ENCODE peak calls at places on chromosomes 2 and 18, in five cellular contexts. E is right lobe of liver, L is left ventricle myocardium inferior, P is NAMALWA, R is T-helper 9 cell. D is an unnamed sample.

GRCh38 chr2:44930274-44930826 is 11.2 kb upstream of the SIX3 start:
- DNase-seq in E (no peak), L (no peak), P (no peak), R (no peak), D (no peak)

GRCh38 chr18:49021433-49022129 is 70.8 kb upstream of the SMAD7 start:
- DNase-seq in E (no peak), L (peak), P (peak), R (no peak), D (no peak)

GRCh38 chr2:56127013-56127772 is 56.6 kb upstream of the CCDC85A start:
- DNase-seq in E (no peak), L (no peak), P (no peak), R (no peak), D (no peak)

GRCh38 chr18:48589797-48590519 is 51.1 kb downstream of the CTIF start:
- DNase-seq in E (peak), L (peak), P (no peak), R (no peak), D (no peak)

GRCh38 chr18:55206941-55207340 is 247.7 kb upstream of the CCDC68 start:
- DNase-seq in E (no peak), L (no peak), P (no peak), R (no peak), D (no peak)

GRCh38 chr18:74520096-74520833 is 14.0 kb upstream of the CNDP1 start:
- DNase-seq in E (no peak), L (no peak), P (no peak), R (no peak), D (no peak)

GRCh38 chr2:161418715-161419337 is 2.7 kb downstream of the TBR1 start:
- DNase-seq in E (no peak), L (no peak), P (no peak), R (no peak), D (no peak)

GRCh38 chr18:42931501-42931900 is 184.0 kb downstream of the RIT2 start:
- DNase-seq in E (no peak), L (no peak), P (no peak), R (no peak), D (no peak)

GRCh38 chr18:36499938-36500337 is 202.4 kb downstream of the FHOD3 start:
- DNase-seq in E (no peak), L (no peak), P (no peak), R (no peak), D (no peak)

GRCh38 chr2:127991742-127992141 is 36.1 kb downstream of the SAP130 start:
- DNase-seq in E (no peak), L (no peak), P (no peak), R (no peak), D (no peak)

GRCh38 chr2:1472350-1472749 is 59.1 kb downstream of the TPO start:
- DNase-seq in E (no peak), L (no peak), P (no peak), R (no peak), D (no peak)

GRCh38 chr2:227626580-227627151 is 9.4 kb downstream of the SCYGR4 start:
- DNase-seq in E (no peak), L (no peak), P (no peak), R (no peak), D (no peak)

GRCh38 chr18:3177902-3178687 is 41.7 kb downstream of the MYOM1 start:
- DNase-seq in E (no peak), L (peak), P (peak), R (no peak), D (peak)

GRCh38 chr2:231530099-231531085 is at the start of gene NMUR1:
- DNase-seq in E (peak), L (peak), P (no peak), R (peak), D (peak)

GRCh38 chr2:207513577-207514257 is 16.0 kb upstream of the CREB1 start:
- DNase-seq in E (no peak), L (no peak), P (no peak), R (no peak), D (no peak)

GRCh38 chr2:231605607-231606091 is 13.0 kb downstream of the TEX44 start:
- DNase-seq in E (no peak), L (peak), P (peak), R (no peak), D (no peak)

D was measured in T-cell.